ENCODE peak calls at places on chromosomes 2 and 18, in eight cellular contexts. One of them, this sample, is unnamed.

GRCh38 chr2:68560583-68560982 is 82.8 kb upstream of the PROKR1 start:
- DNase-seq in NCI-H1092 treated with DMSO at 0.1 percent for 48 hours: no peak
- DNase-seq in NCI-H345: no peak
- DNase-seq in nucleus accumbens: no peak
- DNase-seq in dorsolateral prefrontal cortex: no peak
- DNase-seq in CD4-positive, alpha-beta memory T cell: no peak
- DNase-seq in NCI-H1930: no peak
- DNase-seq in left ventricle myocardium superior: no peak
- DNase-seq in this sample: no peak

GRCh38 chr2:232315049-232315922 is 63.3 kb upstream of the ALPP start:
- DNase-seq in NCI-H1930: no peak
- DNase-seq in nucleus accumbens: no peak
- DNase-seq in NCI-H1092 treated with DMSO at 0.1 percent for 48 hours: no peak
- DNase-seq in left ventricle myocardium superior: peak
- DNase-seq in dorsolateral prefrontal cortex: peak
- DNase-seq in CD4-positive, alpha-beta memory T cell: peak
- DNase-seq in NCI-H345: no peak
- DNase-seq in this sample: peak

GRCh38 chr18:78918707-78919106 is 60.9 kb upstream of the SALL3 start:
- DNase-seq in NCI-H1930: no peak
- DNase-seq in CD4-positive, alpha-beta memory T cell: no peak
- DNase-seq in NCI-H1092 treated with DMSO at 0.1 percent for 48 hours: no peak
- DNase-seq in nucleus accumbens: no peak
- DNase-seq in NCI-H345: no peak
- DNase-seq in dorsolateral prefrontal cortex: no peak
- DNase-seq in left ventricle myocardium superior: no peak
- DNase-seq in this sample: no peak

GRCh38 chr2:136384541-136385303 is 266.8 kb upstream of the CXCR4 start:
- DNase-seq in left ventricle myocardium superior: no peak
- DNase-seq in nucleus accumbens: no peak
- DNase-seq in NCI-H345: peak
- DNase-seq in NCI-H1930: peak
- DNase-seq in dorsolateral prefrontal cortex: peak
- DNase-seq in NCI-H1092 treated with DMSO at 0.1 percent for 48 hours: peak
- DNase-seq in CD4-positive, alpha-beta memory T cell: peak
- DNase-seq in this sample: peak

GRCh38 chr2:229701062-229701461 is 13.3 kb downstream of the DNER start:
- DNase-seq in dorsolateral prefrontal cortex: no peak
- DNase-seq in NCI-H1092 treated with DMSO at 0.1 percent for 48 hours: no peak
- DNase-seq in nucleus accumbens: no peak
- DNase-seq in CD4-positive, alpha-beta memory T cell: no peak
- DNase-seq in NCI-H345: no peak
- DNase-seq in NCI-H1930: no peak
- DNase-seq in left ventricle myocardium superior: no peak
- DNase-seq in this sample: no peak

GRCh38 chr2:98727758-98728718 is 2.9 kb downstream of the MGAT4A start:
- DNase-seq in CD4-positive, alpha-beta memory T cell: peak
- DNase-seq in NCI-H1092 treated with DMSO at 0.1 percent for 48 hours: no peak
- DNase-seq in NCI-H1930: no peak
- DNase-seq in nucleus accumbens: no peak
- DNase-seq in left ventricle myocardium superior: no peak
- DNase-seq in dorsolateral prefrontal cortex: no peak
- DNase-seq in NCI-H345: no peak
- DNase-seq in this sample: peak

GRCh38 chr2:151422917-151423439 is 13.3 kb downstream of the RIF1 start:
- DNase-seq in CD4-positive, alpha-beta memory T cell: no peak
- DNase-seq in NCI-H345: no peak
- DNase-seq in NCI-H1930: no peak
- DNase-seq in NCI-H1092 treated with DMSO at 0.1 percent for 48 hours: no peak
- DNase-seq in left ventricle myocardium superior: no peak
- DNase-seq in nucleus accumbens: no peak
- DNase-seq in dorsolateral prefrontal cortex: no peak
- DNase-seq in this sample: no peak

GRCh38 chr2:233270366-233270765 is 18.9 kb downstream of the ATG16L1 start:
- DNase-seq in nucleus accumbens: no peak
- DNase-seq in CD4-positive, alpha-beta memory T cell: peak
- DNase-seq in left ventricle myocardium superior: no peak
- DNase-seq in dorsolateral prefrontal cortex: no peak
- DNase-seq in NCI-H1930: no peak
- DNase-seq in NCI-H1092 treated with DMSO at 0.1 percent for 48 hours: no peak
- DNase-seq in NCI-H345: no peak
- DNase-seq in this sample: no peak

GRCh38 chr2:27638709-27639108 is 9.9 kb downstream of the GPN1 start:
- DNase-seq in CD4-positive, alpha-beta memory T cell: no peak
- DNase-seq in nucleus accumbens: no peak
- DNase-seq in left ventricle myocardium superior: no peak
- DNase-seq in NCI-H1930: no peak
- DNase-seq in NCI-H1092 treated with DMSO at 0.1 percent for 48 hours: no peak
- DNase-seq in dorsolateral prefrontal cortex: no peak
- DNase-seq in NCI-H345: no peak
- DNase-seq in this sample: no peak

GRCh38 chr2:19127616-19128015 is 230.8 kb downstream of the OSR1 start:
- DNase-seq in NCI-H1092 treated with DMSO at 0.1 percent for 48 hours: peak
- DNase-seq in nucleus accumbens: no peak
- DNase-seq in left ventricle myocardium superior: no peak
- DNase-seq in dorsolateral prefrontal cortex: no peak
- DNase-seq in NCI-H345: no peak
- DNase-seq in NCI-H1930: no peak
- DNase-seq in CD4-positive, alpha-beta memory T cell: no peak
- DNase-seq in this sample: no peak

GRCh38 chr2:54422072-54422581 is 34.0 kb upstream of the SPTBN1 start:
- DNase-seq in left ventricle myocardium superior: no peak
- DNase-seq in CD4-positive, alpha-beta memory T cell: peak
- DNase-seq in dorsolateral prefrontal cortex: no peak
- DNase-seq in nucleus accumbens: no peak
- DNase-seq in NCI-H1092 treated with DMSO at 0.1 percent for 48 hours: no peak
- DNase-seq in NCI-H1930: no peak
- DNase-seq in NCI-H345: no peak
- DNase-seq in this sample: peak

GRCh38 chr2:11716689-11717321 is 29.6 kb upstream of the LPIN1 start:
- DNase-seq in NCI-H1930: no peak
- DNase-seq in NCI-H345: no peak
- DNase-seq in left ventricle myocardium superior: no peak
- DNase-seq in dorsolateral prefrontal cortex: no peak
- DNase-seq in NCI-H1092 treated with DMSO at 0.1 percent for 48 hours: no peak
- DNase-seq in CD4-positive, alpha-beta memory T cell: no peak
- DNase-seq in nucleus accumbens: no peak
- DNase-seq in this sample: no peak

GRCh38 chr2:215723011-215723410 is 287.1 kb upstream of the FN1 start:
- DNase-seq in NCI-H345: no peak
- DNase-seq in NCI-H1930: no peak
- DNase-seq in nucleus accumbens: no peak
- DNase-seq in dorsolateral prefrontal cortex: no peak
- DNase-seq in CD4-positive, alpha-beta memory T cell: no peak
- DNase-seq in NCI-H1092 treated with DMSO at 0.1 percent for 48 hours: no peak
- DNase-seq in left ventricle myocardium superior: no peak
- DNase-seq in this sample: no peak

GRCh38 chr2:214410918-214411554 is at the start of gene VWC2L:
- DNase-seq in left ventricle myocardium superior: peak
- DNase-seq in dorsolateral prefrontal cortex: peak
- DNase-seq in NCI-H1092 treated with DMSO at 0.1 percent for 48 hours: peak
- DNase-seq in NCI-H345: peak
- DNase-seq in NCI-H1930: no peak
- DNase-seq in CD4-positive, alpha-beta memory T cell: peak
- DNase-seq in nucleus accumbens: peak
- DNase-seq in this sample: peak

GRCh38 chr2:85917887-85918795 is 29.4 kb upstream of the ST3GAL5 start:
- DNase-seq in nucleus accumbens: no peak
- DNase-seq in dorsolateral prefrontal cortex: no peak
- DNase-seq in NCI-H345: no peak
- DNase-seq in CD4-positive, alpha-beta memory T cell: no peak
- DNase-seq in NCI-H1092 treated with DMSO at 0.1 percent for 48 hours: no peak
- DNase-seq in NCI-H1930: no peak
- DNase-seq in left ventricle myocardium superior: no peak
- DNase-seq in this sample: no peak

GRCh38 chr2:26035110-26035728 is 1.3 kb downstream of the RAB10 start:
- DNase-seq in left ventricle myocardium superior: no peak
- DNase-seq in NCI-H1092 treated with DMSO at 0.1 percent for 48 hours: no peak
- DNase-seq in CD4-positive, alpha-beta memory T cell: no peak
- DNase-seq in NCI-H1930: no peak
- DNase-seq in dorsolateral prefrontal cortex: no peak
- DNase-seq in NCI-H345: no peak
- DNase-seq in nucleus accumbens: no peak
- DNase-seq in this sample: no peak

GRCh38 chr2:126449677-126450076 is 206.3 kb upstream of the GYPC start:
- DNase-seq in dorsolateral prefrontal cortex: no peak
- DNase-seq in nucleus accumbens: no peak
- DNase-seq in left ventricle myocardium superior: no peak
- DNase-seq in NCI-H1930: no peak
- DNase-seq in CD4-positive, alpha-beta memory T cell: no peak
- DNase-seq in NCI-H1092 treated with DMSO at 0.1 percent for 48 hours: no peak
- DNase-seq in NCI-H345: no peak
- DNase-seq in this sample: no peak

GRCh38 chr2:176380341-176380740 is 111.1 kb downstream of the MTX2 start:
- DNase-seq in nucleus accumbens: no peak
- DNase-seq in NCI-H1930: no peak
- DNase-seq in left ventricle myocardium superior: no peak
- DNase-seq in NCI-H345: no peak
- DNase-seq in CD4-positive, alpha-beta memory T cell: no peak
- DNase-seq in dorsolateral prefrontal cortex: no peak
- DNase-seq in NCI-H1092 treated with DMSO at 0.1 percent for 48 hours: no peak
- DNase-seq in this sample: no peak

GRCh38 chr2:7673101-7673500 is 755.9 kb downstream of the RNF144A start:
- DNase-seq in nucleus accumbens: no peak
- DNase-seq in left ventricle myocardium superior: no peak
- DNase-seq in CD4-positive, alpha-beta memory T cell: no peak
- DNase-seq in NCI-H345: no peak
- DNase-seq in dorsolateral prefrontal cortex: no peak
- DNase-seq in NCI-H1092 treated with DMSO at 0.1 percent for 48 hours: no peak
- DNase-seq in NCI-H1930: no peak
- DNase-seq in this sample: no peak

GRCh38 chr2:35526741-35527140 is 828.8 kb upstream of the CRIM1 start:
- DNase-seq in NCI-H1930: no peak
- DNase-seq in dorsolateral prefrontal cortex: no peak
- DNase-seq in nucleus accumbens: no peak
- DNase-seq in NCI-H1092 treated with DMSO at 0.1 percent for 48 hours: no peak
- DNase-seq in left ventricle myocardium superior: no peak
- DNase-seq in NCI-H345: no peak
- DNase-seq in CD4-positive, alpha-beta memory T cell: no peak
- DNase-seq in this sample: no peak

GRCh38 chr2:66573412-66573811 is 138.5 kb downstream of the MEIS1 start:
- DNase-seq in left ventricle myocardium superior: no peak
- DNase-seq in dorsolateral prefrontal cortex: no peak
- DNase-seq in NCI-H1930: no peak
- DNase-seq in nucleus accumbens: no peak
- DNase-seq in CD4-positive, alpha-beta memory T cell: no peak
- DNase-seq in NCI-H1092 treated with DMSO at 0.1 percent for 48 hours: no peak
- DNase-seq in NCI-H345: no peak
- DNase-seq in this sample: no peak

GRCh38 chr2:240233891-240234502 is 93.5 kb upstream of the OTOS start:
- DNase-seq in NCI-H1930: no peak
- DNase-seq in nucleus accumbens: no peak
- DNase-seq in NCI-H345: no peak
- DNase-seq in left ventricle myocardium superior: peak
- DNase-seq in NCI-H1092 treated with DMSO at 0.1 percent for 48 hours: no peak
- DNase-seq in CD4-positive, alpha-beta memory T cell: no peak
- DNase-seq in dorsolateral prefrontal cortex: peak
- DNase-seq in this sample: no peak

GRCh38 chr2:8893474-8893873 is 56.1 kb upstream of the KIDINS220 start:
- DNase-seq in NCI-H345: no peak
- DNase-seq in NCI-H1930: no peak
- DNase-seq in dorsolateral prefrontal cortex: no peak
- DNase-seq in left ventricle myocardium superior: no peak
- DNase-seq in NCI-H1092 treated with DMSO at 0.1 percent for 48 hours: no peak
- DNase-seq in nucleus accumbens: no peak
- DNase-seq in CD4-positive, alpha-beta memory T cell: no peak
- DNase-seq in this sample: no peak

GRCh38 chr18:58400337-58400885 is 228.5 kb downstream of the ALPK2 start:
- DNase-seq in NCI-H345: no peak
- DNase-seq in left ventricle myocardium superior: no peak
- DNase-seq in CD4-positive, alpha-beta memory T cell: peak
- DNase-seq in NCI-H1092 treated with DMSO at 0.1 percent for 48 hours: no peak
- DNase-seq in dorsolateral prefrontal cortex: no peak
- DNase-seq in NCI-H1930: no peak
- DNase-seq in nucleus accumbens: no peak
- DNase-seq in this sample: no peak

GRCh38 chr2:203900298-203900697 is 32.7 kb downstream of the CTLA4 start:
- DNase-seq in dorsolateral prefrontal cortex: no peak
- DNase-seq in left ventricle myocardium superior: no peak
- DNase-seq in NCI-H345: no peak
- DNase-seq in CD4-positive, alpha-beta memory T cell: no peak
- DNase-seq in nucleus accumbens: no peak
- DNase-seq in NCI-H1092 treated with DMSO at 0.1 percent for 48 hours: no peak
- DNase-seq in NCI-H1930: no peak
- DNase-seq in this sample: no peak

GRCh38 chr2:221420245-221420644 is 151.9 kb downstream of the EPHA4 start:
- DNase-seq in CD4-positive, alpha-beta memory T cell: peak
- DNase-seq in dorsolateral prefrontal cortex: no peak
- DNase-seq in nucleus accumbens: no peak
- DNase-seq in left ventricle myocardium superior: no peak
- DNase-seq in NCI-H1092 treated with DMSO at 0.1 percent for 48 hours: no peak
- DNase-seq in NCI-H345: no peak
- DNase-seq in NCI-H1930: no peak
- DNase-seq in this sample: no peak